ENCODE peak calls at places on chromosomes 2 and 18, in six cellular contexts. B, F, Q, L, K and I are unnamed samples.

GRCh38 chr2:221444106-221444505 is 128.0 kb downstream of the EPHA4 start:
- DNase-seq in Q (no peak), B (peak), F (no peak), K (no peak), L (peak), I (no peak)

GRCh38 chr2:232478571-232479340 is 8.9 kb downstream of the ECEL1 start:
- DNase-seq in Q (peak), K (no peak), B (no peak), L (no peak), F (no peak), I (no peak)

GRCh38 chr2:162824319-162824718 is 14.2 kb downstream of the KCNH7 start:
- DNase-seq in F (no peak), B (no peak), K (no peak), L (no peak), Q (no peak), I (no peak)

GRCh38 chr2:239322414-239323086 is 78.3 kb downstream of the HDAC4 start:
- DNase-seq in B (peak), F (no peak), Q (no peak), K (no peak), L (no peak), I (peak)

GRCh38 chr2:46170611-46171385 is 126.4 kb upstream of the EPAS1 start:
- DNase-seq in B (no peak), K (no peak), Q (no peak), L (no peak), F (no peak), I (no peak)

GRCh38 chr18:473687-474265 is 26.7 kb downstream of the COLEC12 start:
- DNase-seq in B (peak), K (no peak), L (no peak), Q (no peak), F (no peak), I (no peak)

GRCh38 chr18:50080932-50081560 is 113.9 kb downstream of the MYO5B start:
- DNase-seq in F (no peak), L (no peak), Q (peak), K (no peak), B (no peak), I (no peak)

GRCh38 chr18:47756364-47757016 is 174.0 kb downstream of the SMAD2 start:
- DNase-seq in F (peak), Q (peak), L (peak), K (peak), B (peak), I (no peak)

GRCh38 chr2:120018549-120018948 is 5.7 kb downstream of the EPB41L5 start:
- DNase-seq in F (no peak), B (no peak), K (no peak), Q (no peak), L (no peak), I (no peak)

GRCh38 chr2:10414000-10414451 is 34.1 kb downstream of the ODC1 start:
- DNase-seq in K (no peak), B (no peak), F (no peak), Q (peak), L (no peak), I (no peak)

GRCh38 chr2:233422649-233423435 is 68.5 kb downstream of the DGKD start:
- DNase-seq in L (no peak), B (no peak), K (no peak), Q (no peak), F (no peak), I (no peak)

GRCh38 chr18:54835944-54836343 is 7.7 kb downstream of the RAB27B start:
- DNase-seq in F (no peak), K (no peak), Q (no peak), B (no peak), L (no peak), I (no peak)

GRCh38 chr2:144323946-144324345 is 196.0 kb downstream of the ZEB2 start:
- DNase-seq in F (no peak), L (no peak), Q (no peak), K (no peak), B (no peak), I (no peak)

GRCh38 chr2:38462121-38462634 is 85.1 kb upstream of the ATL2 start:
- DNase-seq in L (no peak), B (peak), F (no peak), K (no peak), Q (no peak), I (peak)

GRCh38 chr2:127864877-127865276 is 6.9 kb upstream of the POLR2D start:
- DNase-seq in Q (peak), L (no peak), K (no peak), F (no peak), B (no peak), I (no peak)

GRCh38 chr2:130852521-130853115 is 15.9 kb downstream of the ARHGEF4 start:
- DNase-seq in K (no peak), L (no peak), Q (no peak), B (no peak), F (no peak), I (no peak)

GRCh38 chr2:130778781-130779180 is 23.4 kb downstream of the AMER3 start:
- DNase-seq in K (no peak), B (no peak), F (no peak), L (no peak), Q (no peak), I (no peak)

GRCh38 chr18:70419526-70419925 is 130.7 kb downstream of the SOCS6 start:
- DNase-seq in B (peak), F (no peak), Q (no peak), K (no peak), L (no peak), I (no peak)

GRCh38 chr18:11336241-11336640 is 186.9 kb upstream of the PIEZO2 start:
- DNase-seq in K (no peak), F (no peak), Q (no peak), B (peak), L (no peak), I (no peak)

GRCh38 chr2:181104512-181105121 is 124.2 kb downstream of the UBE2E3 start:
- DNase-seq in Q (no peak), B (peak), L (no peak), K (peak), F (peak), I (no peak)

GRCh38 chr2:96207778-96208143 is 866 bp downstream of the STARD7 start:
- DNase-seq in F (no peak), K (peak), B (no peak), Q (no peak), L (no peak), I (no peak)

GRCh38 chr2:96208144-96209010 is at the start of gene STARD7:
- DNase-seq in F (peak), K (peak), L (peak), B (peak), Q (peak), I (peak)

GRCh38 chr2:96209011-96209728 is 543 bp upstream of the STARD7 start:
- DNase-seq in K (no peak), B (no peak), F (no peak), L (no peak), Q (no peak), I (no peak)

GRCh38 chr2:96207073-96207777 is 1.4 kb downstream of the STARD7 start:
- DNase-seq in F (peak), Q (no peak), K (no peak), B (no peak), L (no peak), I (no peak)

GRCh38 chr2:96209729-96210085 is 1.1 kb upstream of the STARD7 start:
- DNase-seq in K (no peak), F (no peak), L (no peak), B (no peak), Q (no peak), I (no peak)
- H3K4me3 ChIP-seq in K (peak), F (peak), L (peak), B (peak), Q (no peak), I (no peak)

GRCh38 chr2:121028577-121028976 is 256.4 kb downstream of the TFCP2L1 start:
- DNase-seq in K (no peak), L (no peak), Q (no peak), B (no peak), F (no peak), I (no peak)
- TF ChIP-seq CTCF in K (no peak), L (no peak), Q (no peak), B (no peak), F (no peak), I (no peak)

DNA sequence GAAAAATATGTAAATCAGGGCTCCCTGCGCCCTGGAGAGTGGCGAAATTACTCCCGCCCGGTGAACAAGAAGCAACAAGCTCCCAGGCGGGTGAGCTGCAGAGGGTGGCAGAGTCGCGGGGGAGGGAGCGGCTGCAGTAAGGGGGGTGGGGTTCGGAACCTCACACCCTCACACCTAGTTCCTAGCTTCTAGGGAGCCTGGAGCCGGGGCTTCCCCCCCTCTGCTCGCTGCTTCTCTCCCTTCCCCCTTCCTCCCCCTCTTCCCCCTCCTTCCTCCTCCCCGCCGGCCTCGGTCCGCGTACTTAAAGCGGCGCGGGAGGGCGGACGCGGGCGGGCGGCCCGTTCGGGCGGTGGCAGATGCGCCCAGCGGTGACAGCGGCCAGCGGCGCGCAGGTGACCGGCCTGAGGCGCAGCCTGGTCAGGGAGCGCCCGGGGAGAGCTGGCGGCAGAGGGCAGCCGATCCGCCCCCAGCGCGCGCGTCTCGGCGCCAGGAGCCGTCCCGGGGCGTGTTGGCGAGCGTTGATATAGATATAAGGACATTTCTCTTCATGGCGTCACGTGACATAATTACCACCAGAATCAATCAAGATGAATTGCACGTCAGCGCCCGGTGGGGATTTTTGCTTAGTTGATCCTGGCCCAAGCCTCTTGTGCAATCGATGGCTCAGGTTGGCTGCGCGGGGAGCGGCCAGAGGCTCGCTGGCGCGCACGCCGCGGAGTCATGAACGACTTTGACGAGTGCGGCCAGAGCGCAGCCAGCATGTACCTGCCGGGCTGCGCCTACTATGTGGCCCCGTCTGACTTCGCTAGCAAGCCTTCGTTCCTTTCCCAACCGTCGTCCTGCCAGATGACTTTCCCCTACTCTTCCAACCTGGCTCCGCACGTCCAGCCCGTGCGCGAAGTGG is at the start of gene HOXD11:
- DNase-seq in K (no peak), F (no peak), B (no peak), L (no peak), Q (no peak), I (peak)
- H3K4me3 ChIP-seq in K (no peak), F (peak), B (no peak), L (no peak), Q (no peak), I (peak)

GRCh38 chr2:122531803-122532344 is 776.4 kb downstream of the TSN start:
- DNase-seq in Q (no peak), B (peak), F (no peak), L (no peak), K (no peak), I (no peak)
- TF ChIP-seq CTCF in Q (no peak), B (peak), F (peak), L (peak), K (no peak), I (no peak)

GRCh38 chr2:182522428-182522896 is 95.6 kb upstream of the PDE1A start:
- DNase-seq in Q (no peak), L (no peak), K (no peak), B (peak), F (no peak), I (no peak)
- H3K4me3 ChIP-seq in Q (no peak), L (peak), K (no peak), B (no peak), F (no peak), I (no peak)

GRCh38 chr2:39512941-39513340 is 75.9 kb upstream of the MAP4K3 start:
- DNase-seq in Q (no peak), B (no peak), K (peak), F (no peak), L (no peak), I (no peak)

GRCh38 chr2:39511219-39511785 is 74.2 kb upstream of the MAP4K3 start:
- DNase-seq in B (no peak), L (peak), K (no peak), Q (peak), F (no peak), I (peak)

GRCh38 chr2:39513641-39514094 is 76.6 kb upstream of the MAP4K3 start:
- DNase-seq in B (peak), K (no peak), F (peak), L (peak), Q (peak), I (peak)

GRCh38 chr2:39512434-39512935 is 75.4 kb upstream of the MAP4K3 start:
- DNase-seq in Q (peak), F (no peak), L (no peak), B (no peak), K (no peak), I (peak)

GRCh38 chr2:39511786-39512433 is 74.8 kb upstream of the MAP4K3 start:
- DNase-seq in Q (no peak), L (no peak), B (no peak), K (peak), F (no peak), I (no peak)
- TF ChIP-seq CTCF in Q (no peak), L (no peak), B (no peak), K (no peak), F (no peak), I (no peak)

DNA sequence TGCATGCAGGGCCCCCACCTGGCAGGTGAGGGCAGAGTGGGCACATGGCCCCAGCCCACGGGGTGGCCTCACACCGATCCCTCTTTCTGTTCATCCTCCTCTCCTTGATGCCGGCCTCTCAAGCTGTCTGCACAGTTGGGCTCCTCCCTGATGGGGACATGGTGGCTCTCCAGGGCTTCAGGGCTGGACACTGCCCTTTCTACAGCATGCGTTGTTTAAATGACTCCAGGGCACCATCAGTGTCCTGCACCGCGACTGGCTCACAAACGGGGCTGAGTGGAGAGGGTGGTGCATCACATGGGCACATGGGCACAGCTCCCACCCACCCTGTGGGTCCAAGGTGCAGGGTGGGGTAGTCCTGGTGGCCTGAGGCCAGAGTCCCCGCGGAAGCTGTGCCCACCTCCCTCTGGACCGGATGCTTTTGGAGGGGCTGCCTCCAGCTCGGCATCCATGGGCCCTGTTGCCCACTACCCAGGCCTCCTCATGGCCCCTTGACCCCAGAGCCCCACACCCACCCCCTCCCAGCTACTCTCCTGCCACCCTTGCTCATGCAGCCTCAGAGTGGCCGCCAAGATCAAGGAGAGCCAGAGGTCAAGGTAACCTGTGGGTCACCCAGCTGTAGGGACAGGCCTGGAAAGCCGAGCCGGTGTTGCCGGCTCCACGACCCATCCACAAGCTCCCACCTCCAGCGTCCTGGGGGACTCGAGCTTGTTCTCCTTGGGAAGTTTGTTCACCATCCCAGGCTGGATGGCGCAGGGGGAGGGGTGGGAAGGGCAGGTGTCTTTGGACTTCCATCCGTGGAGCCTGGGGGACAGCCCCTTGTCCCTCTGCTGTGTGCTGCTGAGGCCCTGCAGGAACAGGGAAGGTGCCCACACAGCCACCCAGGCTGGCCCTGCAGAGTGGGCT is 12.3 kb upstream of the SNED1 start:
- DNase-seq in F (no peak), L (no peak), Q (peak), K (no peak), B (no peak), I (no peak)
- H3K4me3 ChIP-seq in F (no peak), L (no peak), Q (no peak), K (no peak), B (no peak), I (no peak)